ENCODE peak calls at places on chromosome 18, in nine cellular contexts. V is transverse colon; M is GM13976; U is esophagus squamous epithelium; T is K562; F is adrenal gland; G is glutamatergic neuron; P is dorsolateral prefrontal cortex; S is CD4-positive, alpha-beta T cell. H is an unnamed sample.

GRCh38 chr18:49500136-49500921 is 13.3 kb upstream of the C18orf32 start:
- DNase-seq in V (no peak), M (no peak), U (no peak), T (no peak), F (no peak), G (no peak), P (no peak), S (no peak), H (no peak)

GRCh38 chr18:58896268-58896667 is 31.6 kb downstream of the ZNF532 start:
- DNase-seq in V (peak; percentile 24), M (peak; percentile 49), U (no peak), T (no peak), F (no peak), G (peak; percentile 41), P (no peak), S (no peak), H (no peak)

GRCh38 chr18:9705183-9705864 is 2.8 kb upstream of the RAB31 start:
- DNase-seq in V (no peak), M (no peak), U (no peak), T (peak; percentile 55), F (peak; percentile 57), G (no peak), P (no peak), S (no peak), H (no peak)

GRCh38 chr18:70450658-70451253 is 161.9 kb downstream of the SOCS6 start:
- DNase-seq in V (no peak), M (no peak), U (no peak), T (no peak), F (no peak), G (no peak), P (no peak), S (no peak), H (no peak)

GRCh38 chr18:47901624-47902362 is 28.7 kb downstream of the SMAD2 start:
- DNase-seq in V (no peak), M (peak; percentile 21), U (no peak), T (no peak), F (no peak), G (no peak), P (no peak), S (no peak), H (no peak)

GRCh38 chr18:50816767-50817166 is 3.0 kb downstream of the MRO start:
- DNase-seq in V (no peak), M (peak; percentile 37), U (no peak), T (no peak), F (no peak), G (no peak), P (no peak), S (no peak), H (no peak)

GRCh38 chr18:55115606-55116005 is 156.3 kb upstream of the CCDC68 start:
- DNase-seq in V (no peak), M (no peak), U (no peak), T (no peak), F (no peak), G (no peak), P (no peak), S (no peak), H (no peak)

GRCh38 chr18:50143891-50144290 is 51.1 kb downstream of the MYO5B start:
- DNase-seq in V (no peak), M (no peak), U (no peak), T (no peak), F (no peak), G (no peak), P (no peak), S (no peak), H (no peak)

GRCh38 chr18:49682301-49683190 is 120.7 kb downstream of the LIPG start:
- DNase-seq in V (no peak), M (no peak), U (no peak), T (no peak), F (no peak), G (no peak), P (no peak), S (no peak), H (no peak)

GRCh38 chr18:42231796-42232195 is 276.8 kb downstream of the PIK3C3 start:
- DNase-seq in V (no peak), M (no peak), U (no peak), T (no peak), F (no peak), G (no peak), P (no peak), S (no peak), H (no peak)

GRCh38 chr18:63844254-63844653 is 43.3 kb upstream of the SERPINB2 start:
- DNase-seq in V (no peak), M (no peak), U (no peak), T (no peak), F (no peak), G (no peak), P (no peak), S (no peak), H (no peak)

GRCh38 chr18:76212958-76213357 is 282.1 kb downstream of the ZNF516 start:
- DNase-seq in V (no peak), M (no peak), U (no peak), T (no peak), F (no peak), G (no peak), P (no peak), S (no peak), H (no peak)

GRCh38 chr18:5865521-5865920 is 29.8 kb downstream of the TMEM200C start:
- DNase-seq in V (no peak), M (no peak), U (no peak), T (no peak), F (no peak), G (no peak), P (no peak), S (no peak), H (no peak)

GRCh38 chr18:63412949-63413348 is 9.3 kb downstream of the VPS4B start:
- DNase-seq in V (no peak), M (no peak), U (no peak), T (no peak), F (no peak), G (no peak), P (no peak), S (no peak), H (no peak)

GRCh38 chr18:56139372-56139771 is 499.0 kb downstream of the TXNL1 start:
- DNase-seq in V (no peak), M (no peak), U (no peak), T (no peak), F (no peak), G (no peak), P (no peak), S (no peak), H (no peak)

GRCh38 chr18:67876866-67877265 is 360.3 kb upstream of the DSEL start:
- DNase-seq in V (no peak), M (no peak), U (no peak), T (no peak), F (no peak), G (no peak), P (no peak), S (no peak), H (no peak)

GRCh38 chr18:10702196-10702595 is 176.4 kb downstream of the NAPG start:
- DNase-seq in V (no peak), M (no peak), U (no peak), T (no peak), F (no peak), G (no peak), P (no peak), S (no peak), H (no peak)

GRCh38 chr18:75809392-75809791 is 381.9 kb upstream of the SMIM21 start:
- DNase-seq in V (peak; percentile 16), M (no peak), U (no peak), T (no peak), F (no peak), G (no peak), P (no peak), S (no peak), H (no peak)

GRCh38 chr18:57819671-57820460 is 16.8 kb upstream of the ATP8B1 start:
- DNase-seq in V (peak; percentile 82), M (no peak), U (no peak), T (peak; percentile 83), F (peak; percentile 83), G (no peak), P (no peak), S (no peak), H (no peak)

GRCh38 chr18:159037-159652 is 788 bp downstream of the USP14 start:
- DNase-seq in V (no peak), M (peak; percentile 30), U (no peak), T (no peak), F (no peak), G (no peak), P (no peak), S (peak; percentile 1), H (no peak)

GRCh38 chr18:45056907-45057306 is 376.2 kb downstream of the SETBP1 start:
- DNase-seq in V (no peak), M (no peak), U (no peak), T (no peak), F (no peak), G (no peak), P (no peak), S (no peak), H (no peak)

GRCh38 chr18:21345851-21346250 is 103.8 kb downstream of the GREB1L start:
- DNase-seq in V (no peak), M (no peak), U (no peak), T (no peak), F (no peak), G (no peak), P (no peak), S (no peak), H (no peak)

GRCh38 chr18:36950960-36951359 is 122.0 kb downstream of the KIAA1328 start:
- DNase-seq in V (no peak), M (no peak), U (no peak), T (no peak), F (no peak), G (no peak), P (no peak), S (no peak), H (no peak)
- TF ChIP-seq CTCF in V (no peak), M (no peak), U (no peak), T (no peak), F (no peak), G (no peak), P (no peak), S (no peak), H (no peak)

DNA sequence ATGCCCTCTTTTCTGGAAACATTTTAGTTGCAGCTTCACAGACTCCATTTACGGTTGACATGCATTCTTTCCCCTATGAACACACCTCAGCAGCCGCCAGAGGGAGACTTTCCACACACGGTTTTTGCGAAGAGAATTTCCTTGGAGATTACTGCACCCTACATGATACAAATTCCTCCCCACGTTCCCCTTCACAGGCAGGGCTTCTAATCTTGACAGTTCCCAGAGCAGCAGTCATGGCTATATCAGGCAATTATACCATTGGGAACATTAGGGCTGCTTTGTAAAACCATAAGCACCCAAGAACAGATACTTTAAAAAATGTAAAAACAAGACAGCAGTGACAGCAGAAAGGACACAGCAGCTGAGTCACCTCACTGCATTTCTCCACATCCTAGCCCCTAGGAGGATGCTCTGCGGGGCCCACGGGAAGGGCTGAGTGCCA is 253.8 kb downstream of the TGIF1 start:
- DNase-seq in V (peak; percentile 74), M (peak; percentile 39), U (no peak), T (peak; percentile 80), F (peak; percentile 65), G (peak; percentile 71), P (peak; percentile 76), S (no peak), H (peak; percentile 33)
- TF ChIP-seq CTCF in V (peak; percentile 69), M (peak; percentile 53), U (peak; percentile 68), T (peak; percentile 85), F (peak; percentile 49), G (peak; percentile 67), P (peak; percentile 74), S (peak; percentile 42), H (peak; percentile 80)

GRCh38 chr18:23380001-23380550 is 73.0 kb upstream of the RIOK3 start:
- DNase-seq in V (no peak), M (no peak), U (no peak), T (no peak), F (no peak), G (no peak), P (no peak), S (no peak), H (no peak)
- TF ChIP-seq CTCF in V (no peak), M (no peak), U (no peak), T (no peak), F (no peak), G (no peak), P (no peak), S (no peak), H (no peak)

GRCh38 chr18:52288403-52289004 is 51.5 kb upstream of the DCC start:
- DNase-seq in V (peak; percentile 13), M (peak; percentile 7), U (no peak), T (peak; percentile 4), F (peak; percentile 22), G (peak; percentile 42), P (no peak), S (no peak), H (peak; percentile 16)
- TF ChIP-seq CTCF in V (peak; percentile 58), M (peak; percentile 94), U (peak; percentile 30), T (peak; percentile 4), F (peak; percentile 58), G (peak; percentile 89), P (peak; percentile 8), S (no peak), H (peak; percentile 80)

H was measured in progenitor cell of endocrine pancreas.